ENCODE peak calls at places on chromosome 21, in nine cellular contexts. M is heart right ventricle, I is psoas muscle, L is foreskin fibroblast, J is choroid plexus epithelial cell, G is OCI-LY7, U is tibial nerve, Z is DND-41, S is right cardiac atrium. Q is an unnamed sample.
A peak's percentile ranks its signal among the peaks of the same experiment; 100 is the strongest.

GRCh38 chr21:38777521-38777920 is 28.2 kb upstream of the ETS2 start:
- DNase-seq in M (no peak), I (no peak), L (no peak), J (no peak), G (peak; percentile 17), U (no peak), Z (no peak), S (no peak), Q (no peak)

GRCh38 chr21:44199448-44199847 is 41.3 kb downstream of the ICOSLG start:
- DNase-seq in M (no peak), I (no peak), L (no peak), J (no peak), G (peak; percentile 37), U (no peak), Z (no peak), S (no peak), Q (no peak)

GRCh38 chr21:16455978-16456377 is 726.2 kb downstream of the USP25 start:
- DNase-seq in M (no peak), I (no peak), L (no peak), J (peak; percentile 33), G (no peak), U (no peak), Z (no peak), S (no peak), Q (peak; percentile 61)

GRCh38 chr21:45130324-45130774 is 56.0 kb downstream of the ADARB1 start:
- DNase-seq in M (peak; percentile 41), I (no peak), L (peak; percentile 77), J (peak; percentile 88), G (no peak), U (no peak), Z (no peak), S (no peak), Q (peak; percentile 69)

GRCh38 chr21:45393833-45394638 is 10.9 kb upstream of the COL18A1 start:
- DNase-seq in M (no peak), I (no peak), L (no peak), J (no peak), G (no peak), U (no peak), Z (no peak), S (peak; percentile 20), Q (no peak)

GRCh38 chr21:39106881-39107462 is 76.3 kb downstream of the PSMG1 start:
- DNase-seq in M (no peak), I (no peak), L (no peak), J (no peak), G (no peak), U (no peak), Z (no peak), S (no peak), Q (no peak)

GRCh38 chr21:43737158-43737950 is 18.4 kb downstream of the PDXK start:
- DNase-seq in M (no peak), I (no peak), L (no peak), J (no peak), G (no peak), U (no peak), Z (no peak), S (peak; percentile 51), Q (no peak)

GRCh38 chr21:24210130-24210529 is 1397.2 kb downstream of the MRPL39 start:
- DNase-seq in M (no peak), I (no peak), L (no peak), J (no peak), G (no peak), U (no peak), Z (no peak), S (no peak), Q (no peak)

GRCh38 chr21:31117046-31117916 is 79.0 kb upstream of the KRTAP19-8 start:
- DNase-seq in M (no peak), I (no peak), L (peak; percentile 80), J (peak; percentile 82), G (no peak), U (no peak), Z (no peak), S (no peak), Q (no peak)

GRCh38 chr21:23026878-23027277 is 2028.7 kb downstream of the NCAM2 start:
- DNase-seq in M (no peak), I (no peak), L (no peak), J (no peak), G (no peak), U (no peak), Z (no peak), S (no peak), Q (no peak)

GRCh38 chr21:22211943-22212342 is 1213.7 kb downstream of the NCAM2 start:
- DNase-seq in M (no peak), I (no peak), L (no peak), J (no peak), G (no peak), U (no peak), Z (no peak), S (no peak), Q (no peak)

GRCh38 chr21:27674037-27674436 is 707.1 kb upstream of the ADAMTS5 start:
- DNase-seq in M (no peak), I (no peak), L (peak; percentile 92), J (peak; percentile 89), G (no peak), U (no peak), Z (no peak), S (no peak), Q (no peak)

GRCh38 chr21:44949161-44950015 is 9.6 kb downstream of the SLX9 start:
- DNase-seq in M (peak; percentile 91), I (peak; percentile 90), L (peak; percentile 79), J (peak; percentile 77), G (peak; percentile 63), U (peak; percentile 96), Z (peak; percentile 71), S (peak; percentile 97), Q (peak; percentile 75)

GRCh38 chr21:43961382-43961909 is 50.7 kb upstream of the TRAPPC10 start:
- DNase-seq in M (no peak), I (no peak), L (no peak), J (no peak), G (no peak), U (no peak), Z (no peak), S (no peak), Q (no peak)

GRCh38 chr21:34884346-34884929 is 164.7 kb downstream of the RUNX1 start:
- DNase-seq in M (no peak), I (no peak), L (peak; percentile 27), J (no peak), G (no peak), U (no peak), Z (no peak), S (no peak), Q (no peak)
- H3K4me3 ChIP-seq in M (no peak overlapping the region), I (peak overlapping the region; percentile 87), L (peak overlapping the region; percentile 79), J (peak overlapping the region; percentile 94), G (no peak overlapping the region), U (no peak overlapping the region), Z (peak overlapping the region; percentile 75), S (no peak overlapping the region), Q (peak overlapping the region; percentile 75)

DNA sequence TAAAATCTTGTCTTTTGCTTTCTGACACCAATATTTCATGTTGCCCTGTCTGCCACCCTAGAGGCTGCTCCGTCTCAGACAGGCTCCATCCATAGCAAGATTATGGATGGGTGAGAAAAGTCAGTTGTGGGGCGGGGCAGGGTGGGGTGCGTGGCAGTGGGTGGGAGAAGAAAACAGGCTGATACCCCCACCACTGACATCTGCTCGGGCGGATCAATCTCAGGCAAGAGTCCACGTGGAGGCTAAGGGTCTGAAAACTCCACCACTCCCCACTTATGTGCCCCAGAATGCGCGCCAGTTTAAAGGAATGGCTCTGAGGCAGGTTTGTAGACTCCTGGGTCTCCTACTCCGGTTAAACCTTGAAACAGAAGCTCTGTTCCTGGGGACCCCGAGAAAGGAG is 101.5 kb downstream of the HLCS start:
- DNase-seq in M (no peak), I (no peak), L (no peak), J (no peak), G (no peak), U (no peak), Z (no peak), S (no peak), Q (no peak)
- H3K4me3 ChIP-seq in M (no peak overlapping the region), I (no peak overlapping the region), L (no peak overlapping the region), J (no peak overlapping the region), G (no peak overlapping the region), U (no peak overlapping the region), Z (no peak overlapping the region), S (no peak overlapping the region), Q (no peak overlapping the region)

DNA sequence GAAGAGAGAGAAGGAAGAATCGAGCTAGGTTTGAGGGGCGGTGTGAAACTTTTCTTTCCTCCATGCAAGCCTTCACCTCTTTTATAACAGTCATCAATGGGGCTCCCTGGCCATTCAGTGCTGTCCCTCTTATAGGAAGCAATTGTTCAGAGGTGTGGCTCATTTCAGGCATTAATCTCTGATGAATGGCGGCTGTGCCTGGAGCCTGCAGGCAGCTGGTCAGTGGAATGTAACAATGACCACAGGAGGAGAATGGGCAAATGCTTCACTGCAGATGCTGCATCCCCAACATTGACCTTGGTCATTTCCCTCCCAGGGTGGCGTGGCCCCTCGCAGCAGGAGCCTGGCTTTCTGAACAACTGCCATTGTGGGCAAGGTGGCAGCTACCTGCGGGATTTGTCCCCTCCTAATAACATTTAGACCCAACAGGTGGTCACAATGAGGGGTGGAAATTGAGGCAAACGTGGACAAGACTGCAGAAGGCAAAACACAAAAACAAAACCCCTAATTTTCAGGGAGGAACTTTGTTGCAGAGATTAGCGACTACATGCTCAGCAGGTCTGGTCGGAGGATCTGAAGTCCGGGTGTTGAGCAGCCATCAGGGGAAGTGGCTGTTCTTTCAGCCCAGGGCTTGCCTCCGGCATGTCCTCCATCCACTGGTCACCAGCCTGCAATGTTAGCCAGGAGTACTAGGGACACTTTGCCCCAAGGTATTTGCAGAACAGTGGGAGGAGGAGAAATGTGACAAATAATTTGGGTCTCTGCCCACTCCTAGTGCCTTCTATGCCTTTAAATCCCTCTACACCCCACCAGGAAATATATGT is 97.3 kb upstream of the PAXBP1 start:
- DNase-seq in M (no peak), I (no peak), L (no peak), J (no peak), G (no peak), U (no peak), Z (no peak), S (no peak), Q (no peak)
- H3K4me3 ChIP-seq in M (no peak overlapping the region), I (no peak overlapping the region), L (no peak overlapping the region), J (no peak overlapping the region), G (no peak overlapping the region), U (no peak overlapping the region), Z (no peak overlapping the region), S (no peak overlapping the region), Q (no peak overlapping the region)

GRCh38 chr21:20997308-20997632 is 939 bp upstream of the NCAM2 start:
- DNase-seq in M (no peak), I (no peak), L (no peak), J (peak; percentile 11), G (no peak), U (no peak), Z (no peak), S (peak; percentile 51), Q (no peak)

GRCh38 chr21:20997633-20998455 is at the start of gene NCAM2:
- DNase-seq in M (peak; percentile 51), I (peak; percentile 72), L (peak; percentile 86), J (peak; percentile 89), G (no peak), U (peak; percentile 33), Z (no peak), S (peak; percentile 92), Q (peak; percentile 85)

GRCh38 chr21:20998886-20999285 is 677 bp downstream of the NCAM2 start:
- DNase-seq in M (no peak), I (no peak), L (no peak), J (no peak), G (no peak), U (no peak), Z (no peak), S (no peak), Q (no peak)

GRCh38 chr21:20999567-21000169 is 1.5 kb downstream of the NCAM2 start:
- DNase-seq in M (peak; percentile 34), I (no peak), L (peak; percentile 68), J (peak; percentile 76), G (peak; percentile 15), U (peak; percentile 60), Z (peak; percentile 55), S (peak; percentile 42), Q (no peak)

GRCh38 chr21:20998456-20998789 is 214 bp downstream of the NCAM2 start:
- DNase-seq in M (no peak), I (no peak), L (no peak), J (no peak), G (no peak), U (no peak), Z (no peak), S (no peak), Q (no peak)
- H3K4me3 ChIP-seq in M (no peak overlapping the region), I (peak overlapping the region; percentile 67), L (peak overlapping the region; percentile 82), J (peak overlapping the region; percentile 68), G (no peak overlapping the region), U (peak overlapping the region; percentile 53), Z (no peak overlapping the region), S (peak overlapping the region; percentile 95), Q (peak overlapping the region; percentile 72)

Q was measured in dorsolateral prefrontal cortex.